ENCODE peak calls at places on chromosome X, in six cellular contexts. Y is progenitor cell of endocrine pancreas, K is colonic mucosa, R is Calu3, M is AG09319, N is cardiac muscle cell. E is an unnamed sample.
A peak's percentile ranks its signal among the peaks of the same experiment; 100 is the strongest.

GRCh38 chrX:110741213-110741796 is 54.3 kb downstream of the CHRDL1 start:
- DNase-seq in N (peak; percentile 51), R (no peak), Y (no peak), M (peak; percentile 23), K (no peak), E (no peak)

GRCh38 chrX:20361890-20362262 is 95.2 kb upstream of the RPS6KA3 start:
- DNase-seq in R (peak; percentile 24), Y (no peak), N (peak; percentile 82), K (no peak), M (no peak), E (no peak)

GRCh38 chrX:75086731-75087195 is 69.3 kb downstream of the ABCB7 start:
- DNase-seq in R (no peak), N (peak; percentile 56), Y (no peak), K (no peak), M (no peak), E (no peak)

GRCh38 chrX:135931644-135932487 is 38.4 kb downstream of the SAGE1 start:
- DNase-seq in N (peak; percentile 44), M (peak; percentile 1), R (peak; percentile 59), K (peak; percentile 50), Y (peak; percentile 28), E (peak; percentile 66)

GRCh38 chrX:93637591-93637990 is 35.8 kb downstream of the NAP1L3 start:
- DNase-seq in Y (no peak), K (no peak), N (no peak), M (no peak), R (no peak), E (no peak)

GRCh38 chrX:132591719-132592275 is 103.0 kb upstream of the MBNL3 start:
- DNase-seq in R (no peak), Y (no peak), K (no peak), N (no peak), M (no peak), E (no peak)

GRCh38 chrX:139194571-139195280 is 335.8 kb upstream of the F9 start:
- DNase-seq in M (no peak), K (no peak), Y (no peak), N (no peak), R (no peak), E (peak; percentile 40)

GRCh38 chrX:53223955-53224859 is 800 bp downstream of the KDM5C start:
- DNase-seq in N (peak; percentile 16), R (peak; percentile 6), Y (peak; percentile 11), K (peak; percentile 25), M (no peak), E (peak; percentile 23)

GRCh38 chrX:5876984-5877655 is 351.5 kb downstream of the NLGN4X start:
- DNase-seq in R (no peak), K (no peak), N (no peak), M (no peak), Y (peak; percentile 21), E (peak; percentile 23)

GRCh38 chrX:39401483-39402110 is 600.3 kb downstream of the MID1IP1 start:
- DNase-seq in N (no peak), M (no peak), K (no peak), R (no peak), Y (no peak), E (no peak)

GRCh38 chrX:133986008-133986683 is 752 bp upstream of the GPC3 start:
- DNase-seq in Y (no peak), N (no peak), K (no peak), R (no peak), M (no peak), E (no peak)

GRCh38 chrX:101287402-101287801 is 3.7 kb downstream of the TAF7L start:
- DNase-seq in Y (no peak), M (no peak), N (peak; percentile 56), K (peak; percentile 31), R (peak; percentile 33), E (no peak)

GRCh38 chrX:108696690-108697089 is 39.7 kb downstream of the IRS4 start:
- DNase-seq in N (peak; percentile 0), M (no peak), K (no peak), Y (no peak), R (no peak), E (no peak)

GRCh38 chrX:10085223-10085622 is 71.6 kb upstream of the CLCN4 start:
- DNase-seq in N (no peak), K (no peak), R (no peak), Y (no peak), M (no peak), E (no peak)

GRCh38 chrX:14529288-14529989 is at the start of gene GLRA2:
- DNase-seq in N (peak; percentile 6), K (peak; percentile 52), M (no peak), Y (peak; percentile 31), R (peak; percentile 30), E (peak; percentile 22)

GRCh38 chrX:150696836-150697235 is 3.6 kb downstream of the MTMR1 start:
- DNase-seq in Y (no peak), R (no peak), N (no peak), M (no peak), K (no peak), E (no peak)

GRCh38 chrX:71085900-71086299 is 9.8 kb upstream of the FOXO4 start:
- DNase-seq in N (no peak), Y (no peak), K (no peak), M (no peak), R (no peak), E (no peak)

GRCh38 chrX:13816899-13817298 is at the start of gene GPM6B:
- DNase-seq in R (no peak), K (no peak), N (no peak), Y (no peak), M (no peak), E (peak; percentile 68)

GRCh38 chrX:128975716-128976115 is 547.6 kb downstream of the SMARCA1 start:
- DNase-seq in K (peak; percentile 47), N (peak; percentile 0), Y (peak; percentile 61), M (no peak), R (peak; percentile 38), E (peak; percentile 71)

GRCh38 chrX:49271341-49271740 is 1.7 kb downstream of the PPP1R3F start:
- DNase-seq in Y (no peak), R (no peak), M (no peak), N (no peak), K (no peak), E (no peak)

GRCh38 chrX:65783746-65784145 is 116.3 kb downstream of the MSN start:
- DNase-seq in Y (no peak), N (no peak), M (no peak), R (no peak), K (no peak), E (no peak)

GRCh38 chrX:47631676-47632075 is 1.9 kb upstream of the CFP start:
- DNase-seq in Y (no peak), R (no peak), N (no peak), K (no peak), M (no peak), E (no peak)

GRCh38 chrX:47629419-47630210 is at the start of gene CFP:
- DNase-seq in N (no peak), M (no peak), R (no peak), Y (no peak), K (no peak), E (no peak)

GRCh38 chrX:47632664-47633063 is 2.9 kb upstream of the CFP start:
- DNase-seq in Y (no peak), N (no peak), M (no peak), R (no peak), K (no peak), E (no peak)

GRCh38 chrX:47625365-47625764 is 4.4 kb downstream of the CFP start:
- DNase-seq in N (no peak), Y (no peak), R (no peak), M (no peak), K (no peak), E (no peak)

DNA sequence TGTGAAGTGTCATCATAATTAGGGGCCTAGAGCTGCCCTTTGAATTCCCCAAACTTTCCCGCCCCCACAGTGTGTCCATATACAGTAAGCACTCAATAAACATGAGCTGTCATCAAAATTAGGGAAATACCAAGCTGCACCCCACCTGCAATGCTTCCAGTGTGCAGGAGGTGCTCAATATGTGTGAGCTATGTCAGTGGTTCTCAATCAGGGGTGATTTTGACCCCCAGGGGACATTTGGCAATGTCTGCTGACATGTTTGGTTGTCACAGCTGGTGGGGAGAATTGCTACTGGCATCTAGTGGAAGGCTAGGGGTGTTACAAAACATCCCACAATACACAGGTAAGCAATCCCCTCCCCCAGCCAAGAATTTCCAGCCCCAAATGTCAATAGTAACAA is 750 bp downstream of the CFP start:
- DNase-seq in K (no peak), M (no peak), R (no peak), N (no peak), Y (no peak), E (no peak)
- TF ChIP-seq CTCF in K (no peak), M (no peak), R (no peak), N (peak; percentile 12), Y (no peak), E (no peak)

GRCh38 chrX:319579-320125 is 1.1 kb upstream of the GTPBP6 start:
- DNase-seq in K (no peak), N (no peak), R (no peak), M (no peak), Y (no peak), E (peak; percentile 38)

GRCh38 chrX:318068-318738 is 393 bp downstream of the GTPBP6 start:
- DNase-seq in N (peak; percentile 99), Y (peak; percentile 91), R (peak; percentile 93), M (peak; percentile 93), K (peak; percentile 97), E (peak; percentile 97)

GRCh38 chrX:317424-318067 is 1.1 kb downstream of the GTPBP6 start:
- DNase-seq in N (no peak), M (peak; percentile 23), R (no peak), Y (no peak), K (no peak), E (peak; percentile 95)

GRCh38 chrX:320126-320783 is 1.7 kb upstream of the GTPBP6 start:
- DNase-seq in K (peak; percentile 45), M (no peak), R (no peak), N (peak; percentile 40), Y (no peak), E (peak; percentile 35)

DNA sequence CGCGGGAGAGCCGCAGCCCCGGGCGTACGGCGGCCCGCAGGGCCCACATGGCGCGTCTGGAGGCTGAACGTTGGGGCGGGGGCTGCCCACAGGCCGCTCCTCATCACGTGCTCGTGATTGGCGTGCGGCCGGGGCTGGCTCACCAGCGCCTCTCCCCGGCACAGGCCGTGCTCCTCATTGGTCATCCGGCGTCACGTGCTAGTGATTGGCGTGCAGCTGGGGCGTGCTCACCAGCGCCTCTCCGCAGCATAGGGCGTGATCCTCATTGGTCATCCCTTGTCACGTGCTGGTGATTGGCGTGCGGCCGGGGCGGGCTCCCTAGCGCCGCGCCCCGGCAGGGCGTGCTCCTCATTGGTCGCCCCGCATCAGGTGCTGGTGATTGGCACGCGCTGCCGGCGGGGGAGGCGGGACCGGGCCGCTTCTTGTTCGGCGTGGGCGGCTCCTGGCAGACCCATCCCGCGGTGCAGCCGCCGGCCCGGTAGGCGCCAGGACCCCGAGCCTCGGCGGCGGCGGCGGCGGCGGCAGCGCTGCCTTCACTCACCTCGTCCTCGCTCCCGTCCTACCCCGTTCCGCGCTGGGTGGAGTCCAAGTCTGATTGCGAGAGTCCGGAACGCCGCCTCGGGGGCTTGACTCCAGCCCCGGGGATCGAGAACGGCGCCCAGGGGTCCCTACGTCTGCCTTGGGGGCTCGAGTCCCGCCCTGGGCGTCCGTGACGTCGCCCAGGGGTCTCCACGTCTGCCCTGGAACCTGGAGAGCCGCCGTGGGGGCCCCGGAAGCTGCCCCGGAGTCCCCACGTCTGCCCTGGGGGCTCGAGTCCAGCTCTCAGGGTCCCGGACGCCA is at the start of gene GTPBP6:
- DNase-seq in N (peak; percentile 100), Y (peak; percentile 98), R (peak; percentile 96), K (peak; percentile 100), M (peak; percentile 99), E (peak; percentile 98)
- TF ChIP-seq CTCF in N (peak; percentile 13), Y (no peak), R (no peak), K (no peak), M (peak; percentile 12), E (no peak)

GRCh38 chrX:11427082-11428033 is 134.1 kb downstream of the AMELX start:
- DNase-seq in R (peak; percentile 9), Y (peak; percentile 27), K (peak; percentile 37), M (no peak), N (peak; percentile 54), E (peak; percentile 65)
- TF ChIP-seq CTCF in R (no peak), Y (peak; percentile 56), K (no peak), M (peak; percentile 52), N (peak; percentile 50), E (peak; percentile 50)

GRCh38 chrX:153494541-153495361 is at the start of gene BGN:
- DNase-seq in N (peak; percentile 82), M (no peak), K (no peak), Y (no peak), R (peak; percentile 18), E (peak; percentile 56)
- TF ChIP-seq CTCF in N (peak; percentile 48), M (peak; percentile 44), K (no peak), Y (peak; percentile 26), R (no peak), E (no peak)

E was measured in glutamatergic neuron.